ENCODE peak calls at places on chromosomes 6 and 20, in five cellular contexts. Z is SK-MEL-5, B is H7, Q is Calu3, G is Karpas-422. U is an unnamed sample.

GRCh38 chr6:26232950-26233607 is 131.9 kb upstream of the BTN3A2 start:
- DNase-seq in B (no peak), Q (peak; percentile 44), G (no peak), Z (no peak), U (no peak)

GRCh38 chr6:88480822-88481221 is 314.7 kb upstream of the CNR1 start:
- DNase-seq in Z (no peak), G (no peak), B (no peak), Q (no peak), U (no peak)

GRCh38 chr6:145070791-145071190 is 664.5 kb downstream of the EPM2A start:
- DNase-seq in Z (no peak), Q (no peak), B (no peak), G (no peak), U (no peak)

GRCh38 chr6:85390105-85390728 is 59.7 kb upstream of the NT5E start:
- DNase-seq in Z (no peak), Q (peak; percentile 34), G (no peak), B (no peak), U (no peak)

GRCh38 chr6:139588076-139588639 is 213.7 kb upstream of the CITED2 start:
- DNase-seq in Z (no peak), G (no peak), Q (peak; percentile 66), B (no peak), U (peak; percentile 94)

GRCh38 chr6:81734500-81735140 is 17.9 kb downstream of the TENT5A start:
- DNase-seq in Q (no peak), Z (no peak), B (no peak), G (no peak), U (no peak)

GRCh38 chr6:111201155-111201554 is 113.9 kb downstream of the SLC16A10 start:
- DNase-seq in B (no peak), G (no peak), Z (peak; percentile 33), Q (no peak), U (no peak)

GRCh38 chr20:38331814-38332213 is 14.5 kb upstream of the LBP start:
- DNase-seq in G (no peak), Z (no peak), Q (no peak), B (no peak), U (no peak)